ENCODE peak calls at places on chromosomes 3 and 15, in five cellular contexts. U is A549; W is tibial artery; S is bronchial epithelial cell; M is naive thymus-derived CD4-positive, alpha-beta T cell. E is an unnamed sample.

GRCh38 chr3:13509816-13510192 is 29.7 kb downstream of the HDAC11 start:
- DNase-seq in U (no peak), S (no peak), W (no peak), M (no peak), E (no peak)

GRCh38 chr15:100995471-100996430 is 76.6 kb downstream of the LRRK1 start:
- DNase-seq in W (no peak), U (no peak), S (no peak), M (no peak), E (no peak)

GRCh38 chr15:21269121-21269520 is 171.2 kb downstream of the POTEB3 start:
- DNase-seq in U (no peak), W (no peak), S (no peak), M (no peak), E (no peak)

GRCh38 chr3:172447611-172448579 is at the start of gene GHSR:
- DNase-seq in W (no peak), S (no peak), U (no peak), M (no peak), E (no peak)

GRCh38 chr15:69090197-69090948 is 70.1 kb upstream of the GLCE start:
- DNase-seq in W (no peak), S (no peak), U (no peak), M (no peak), E (no peak)

GRCh38 chr3:128549283-128550112 is 56.5 kb upstream of the GATA2 start:
- DNase-seq in W (peak), M (no peak), U (no peak), S (peak), E (no peak)

GRCh38 chr15:39854161-39854560 is 65.9 kb downstream of the GPR176 start:
- DNase-seq in W (no peak), U (no peak), M (no peak), S (no peak), E (no peak)

GRCh38 chr3:74463515-74463914 is 150.9 kb downstream of the CNTN3 start:
- DNase-seq in S (peak), W (no peak), U (no peak), M (no peak), E (no peak)

GRCh38 chr15:99249270-99249817 is at the start of gene TTC23:
- DNase-seq in U (peak), W (peak), M (no peak), S (peak), E (no peak)

GRCh38 chr15:29870495-29871151 is 48.4 kb upstream of the TJP1 start:
- DNase-seq in U (no peak), W (no peak), S (no peak), M (no peak), E (no peak)

GRCh38 chr3:55780913-55781312 is 293.8 kb upstream of the WNT5A start:
- DNase-seq in M (no peak), S (no peak), U (no peak), W (no peak), E (no peak)

GRCh38 chr3:118126751-118127150 is 907.9 kb downstream of the IGSF11 start:
- DNase-seq in M (no peak), W (no peak), S (peak), U (no peak), E (no peak)

GRCh38 chr3:167030059-167030458 is 350.0 kb downstream of the ZBBX start:
- DNase-seq in M (no peak), U (no peak), W (no peak), S (no peak), E (no peak)

GRCh38 chr3:129890891-129891290 is 2.6 kb downstream of the TMCC1 start:
- DNase-seq in M (no peak), W (no peak), U (no peak), S (no peak), E (no peak)

GRCh38 chr15:39720721-39721611 is 61.7 kb downstream of the FSIP1 start:
- DNase-seq in U (no peak), M (no peak), W (no peak), S (peak), E (peak)

GRCh38 chr3:153767601-153768558 is 353.3 kb upstream of the ARHGEF26 start:
- DNase-seq in M (no peak), W (no peak), S (no peak), U (no peak), E (no peak)

GRCh38 chr3:138417559-138417982 is 16.8 kb upstream of the ESYT3 start:
- DNase-seq in W (peak), S (peak), U (peak), M (peak), E (peak)

GRCh38 chr3:11618897-11619296 is 24.8 kb downstream of the VGLL4 start:
- DNase-seq in W (no peak), U (no peak), M (no peak), S (no peak), E (no peak)

GRCh38 chr15:98787936-98788757 is 139.8 kb downstream of the IGF1R start:
- DNase-seq in W (no peak), M (no peak), S (no peak), U (peak), E (no peak)

GRCh38 chr3:68059628-68060027 is 405.2 kb upstream of the SUCLG2 start:
- DNase-seq in M (no peak), U (no peak), S (no peak), W (no peak), E (no peak)

GRCh38 chr3:149941186-149941585 is 29.5 kb downstream of the PFN2 start:
- DNase-seq in M (no peak), U (no peak), S (no peak), W (no peak), E (no peak)

GRCh38 chr15:67839358-67839928 is 402 bp downstream of the RNU6-1 start:
- DNase-seq in M (no peak), U (peak), S (peak), W (no peak), E (peak)

GRCh38 chr3:171058058-171058457 is 31.5 kb upstream of the SLC2A2 start:
- DNase-seq in W (no peak), U (no peak), M (no peak), S (peak), E (no peak)

GRCh38 chr3:171059978-171060377 is 33.5 kb upstream of the SLC2A2 start:
- DNase-seq in S (no peak), M (no peak), U (no peak), W (no peak), E (no peak)

GRCh38 chr3:171064461-171064860 is 37.9 kb upstream of the SLC2A2 start:
- DNase-seq in S (no peak), W (no peak), M (no peak), U (no peak), E (no peak)

GRCh38 chr3:171058873-171059603 is 32.5 kb upstream of the SLC2A2 start:
- DNase-seq in M (no peak), W (no peak), U (no peak), S (no peak), E (no peak)

GRCh38 chr3:171061749-171062148 is 35.2 kb upstream of the SLC2A2 start:
- DNase-seq in S (no peak), W (no peak), M (no peak), U (no peak), E (no peak)
- H3K4me3 ChIP-seq in S (no peak), W (no peak), M (no peak), U (no peak), E (no peak)

GRCh38 chr15:74994685-74995084 is 678 bp upstream of the SCAMP5 start:
- DNase-seq in W (no peak), U (no peak), M (no peak), S (no peak), E (no peak)
- H3K4me3 ChIP-seq in W (no peak), U (peak), M (peak), S (no peak), E (no peak)

GRCh38 chr3:44649709-44650108 is 1.2 kb downstream of the ZNF35 start:
- DNase-seq in W (no peak), M (no peak), S (no peak), U (no peak), E (no peak)
- H3K4me3 ChIP-seq in W (no peak), M (no peak), S (no peak), U (peak), E (no peak)

GRCh38 chr3:177448987-177449975 is 252.0 kb upstream of the TBL1XR1 start:
- DNase-seq in U (no peak), S (peak), W (no peak), M (no peak), E (no peak)
- H3K4me3 ChIP-seq in U (no peak), S (no peak), W (no peak), M (no peak), E (no peak)

GRCh38 chr15:34490421-34491193 is 53.0 kb upstream of the GOLGA8A start:
- DNase-seq in U (no peak), W (no peak), S (no peak), M (no peak), E (no peak)
- H3K4me3 ChIP-seq in U (no peak), W (no peak), S (no peak), M (no peak), E (no peak)